ENCODE peak calls at places on chromosome 2, in four cellular contexts. P, M, E and I are unnamed samples.

GRCh38 chr2:152471499-152471898 is 136.5 kb downstream of the FMNL2 start:
- DNase-seq in P (no peak), M (no peak), E (no peak), I (no peak)

GRCh38 chr2:110677530-110678456 is at the start of gene BUB1:
- DNase-seq in P (peak), M (peak), E (peak), I (peak)

GRCh38 chr2:129812071-129812470 is 167.4 kb upstream of the RAB6C start:
- DNase-seq in P (no peak), M (no peak), E (no peak), I (no peak)

GRCh38 chr2:46979611-46980010 is 64.0 kb upstream of the MCFD2 start:
- DNase-seq in P (no peak), M (no peak), E (no peak), I (no peak)

GRCh38 chr2:98521266-98521665 is 76.6 kb downstream of the INPP4A start:
- DNase-seq in P (no peak), M (no peak), E (no peak), I (no peak)

GRCh38 chr2:96930351-96931015 is 55.9 kb downstream of the FAM178B start:
- DNase-seq in P (no peak), M (no peak), E (no peak), I (no peak)

GRCh38 chr2:58146707-58147106 is 94.4 kb downstream of the FANCL start:
- DNase-seq in P (no peak), M (no peak), E (peak), I (peak)

GRCh38 chr2:70993689-70993986 is 1.0 kb downstream of the TEX261 start:
- DNase-seq in P (no peak), M (no peak), E (no peak), I (no peak)

GRCh38 chr2:239475161-239476028 is 74.6 kb upstream of the HDAC4 start:
- DNase-seq in P (no peak), M (no peak), E (no peak), I (no peak)

GRCh38 chr2:64678771-64679615 is 25.3 kb upstream of the SERTAD2 start:
- DNase-seq in P (no peak), M (no peak), E (no peak), I (no peak)

GRCh38 chr2:136322436-136322835 is 204.5 kb upstream of the CXCR4 start:
- DNase-seq in P (no peak), M (no peak), E (no peak), I (no peak)

GRCh38 chr2:222876947-222877346 is 16.1 kb downstream of the ACSL3 start:
- DNase-seq in P (no peak), M (no peak), E (no peak), I (no peak)

GRCh38 chr2:240622631-240623235 is 2.5 kb upstream of the GPR35 start:
- DNase-seq in P (no peak), M (peak), E (peak), I (peak)

GRCh38 chr2:37506407-37507068 is 162.1 kb downstream of the QPCT start:
- DNase-seq in P (no peak), M (no peak), E (no peak), I (no peak)

GRCh38 chr2:84807063-84807485 is 73.8 kb downstream of the TRABD2A start:
- DNase-seq in P (no peak), M (no peak), E (no peak), I (no peak)

GRCh38 chr2:181900007-181900651 is 8.6 kb downstream of the ITPRID2 start:
- DNase-seq in P (no peak), M (no peak), E (no peak), I (no peak)

GRCh38 chr2:241018051-241018891 is 19.9 kb downstream of the SNED1 start:
- DNase-seq in P (no peak), M (no peak), E (no peak), I (no peak)

GRCh38 chr2:119760876-119761275 is 1.2 kb downstream of the PTPN4 start:
- DNase-seq in P (no peak), M (no peak), E (no peak), I (no peak)